ENCODE peak calls at places on chromosome 16, in eight cellular contexts. U is HFFc6, C is HFF-Myc, O is uterus, F is BJ, E is mesothelial cell of epicardium, T is chondrocyte, J is left ventricle myocardium inferior. Y is an unnamed sample.
A peak's percentile ranks its signal among the peaks of the same experiment; 100 is the strongest.

GRCh38 chr16:84239910-84240309 is at the start of gene KCNG4:
- DNase-seq in T (no peak), O (no peak), J (no peak), E (no peak), U (no peak), F (no peak), C (no peak), Y (no peak)

GRCh38 chr16:61419771-61420170 is 616.5 kb downstream of the CDH8 start:
- DNase-seq in U (no peak), J (no peak), F (no peak), O (no peak), T (no peak), C (no peak), E (no peak), Y (no peak)

GRCh38 chr16:19589771-19590302 is 34.3 kb downstream of the VPS35L start:
- DNase-seq in E (no peak), O (no peak), F (peak; percentile 58), T (no peak), J (no peak), U (peak; percentile 52), C (peak; percentile 36), Y (no peak)

GRCh38 chr16:933581-933980 is 37.2 kb downstream of the LMF1 start:
- DNase-seq in J (no peak), O (no peak), F (no peak), T (peak; percentile 85), C (no peak), U (no peak), E (no peak), Y (no peak)

GRCh38 chr16:48011888-48012658 is 143.7 kb downstream of the ABCC12 start:
- DNase-seq in F (no peak), E (no peak), O (no peak), T (no peak), U (no peak), J (no peak), C (no peak), Y (no peak)

GRCh38 chr16:10039220-10040096 is 142.8 kb downstream of the GRIN2A start:
- DNase-seq in U (no peak), J (no peak), O (no peak), C (no peak), T (no peak), E (peak; percentile 44), F (no peak), Y (peak; percentile 61)

GRCh38 chr16:51698647-51699046 is 547.6 kb upstream of the SALL1 start:
- DNase-seq in U (no peak), E (no peak), J (no peak), F (no peak), O (no peak), C (no peak), T (no peak), Y (no peak)

GRCh38 chr16:11619327-11619851 is 32.7 kb upstream of the LITAF start:
- DNase-seq in F (no peak), E (no peak), U (no peak), T (no peak), O (no peak), C (no peak), J (no peak), Y (no peak)

GRCh38 chr16:75226550-75227360 is 8.0 kb downstream of the CTRB1 start:
- DNase-seq in U (no peak), C (no peak), E (no peak), F (no peak), T (no peak), O (no peak), J (no peak), Y (no peak)

GRCh38 chr16:8907096-8907495 is 24.9 kb downstream of the LITAFD start:
- DNase-seq in F (no peak), C (no peak), U (no peak), J (no peak), E (no peak), T (no peak), O (no peak), Y (no peak)

GRCh38 chr16:8905168-8905762 is 23.1 kb downstream of the LITAFD start:
- DNase-seq in E (no peak), C (no peak), O (no peak), J (no peak), U (peak; percentile 28), F (no peak), T (no peak), Y (no peak)

GRCh38 chr16:8908779-8909468 is 26.8 kb downstream of the LITAFD start:
- DNase-seq in F (no peak), E (no peak), U (no peak), J (no peak), T (no peak), O (no peak), C (no peak), Y (no peak)

GRCh38 chr16:8904018-8904430 is 21.9 kb downstream of the LITAFD start:
- DNase-seq in U (no peak), C (no peak), E (no peak), J (no peak), O (no peak), T (peak; percentile 58), F (no peak), Y (no peak)

DNA sequence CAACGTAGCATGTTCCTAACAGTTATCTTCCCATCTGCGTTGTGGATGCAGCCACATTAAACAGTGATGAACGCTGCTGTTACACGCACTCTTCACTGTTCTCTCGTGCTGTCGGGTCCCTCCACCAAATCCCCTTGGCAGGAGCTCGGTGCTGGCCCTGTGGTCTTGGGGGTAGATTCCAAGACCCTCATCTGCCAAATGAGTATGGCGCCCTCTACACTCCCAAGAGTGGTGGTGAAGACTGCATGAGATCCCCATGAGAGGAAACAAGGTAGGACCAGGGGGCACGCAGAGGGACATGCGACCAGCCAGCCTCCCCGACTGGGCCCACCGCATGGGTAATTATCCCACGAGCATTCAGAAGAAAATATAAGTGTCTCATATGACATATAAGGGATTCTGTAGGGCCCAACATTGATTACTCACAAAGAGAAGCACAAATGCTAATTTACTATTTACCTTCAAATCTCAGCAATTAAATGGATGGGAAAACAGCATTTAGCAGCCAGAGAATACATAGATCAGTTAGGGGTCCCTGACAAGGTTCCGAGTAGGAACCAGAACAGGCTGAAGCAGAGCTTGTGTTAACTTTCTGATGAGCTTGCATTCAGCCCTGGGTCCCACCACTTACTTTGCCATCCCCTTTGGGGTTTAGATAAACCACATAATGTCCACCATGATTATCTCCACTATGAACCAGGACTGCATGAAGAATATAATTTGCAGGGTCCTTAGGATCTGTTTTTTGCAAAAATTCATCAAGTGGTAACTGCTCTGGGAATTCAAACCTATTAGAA is 23.8 kb downstream of the LITAFD start:
- DNase-seq in J (no peak), O (no peak), C (no peak), F (no peak), E (no peak), T (peak; percentile 49), U (no peak), Y (no peak)
- TF ChIP-seq CTCF in J (no peak), O (no peak), C (peak; percentile 36), F (peak; percentile 29), E (no peak), T (no peak), U (peak; percentile 37), Y (peak; percentile 22)

GRCh38 chr16:50210266-50211038 is 55.9 kb upstream of the ADCY7 start:
- DNase-seq in T (no peak), O (peak; percentile 87), F (peak; percentile 68), C (peak; percentile 80), E (peak; percentile 71), U (peak; percentile 93), J (peak; percentile 80), Y (no peak)
- TF ChIP-seq CTCF in T (peak; percentile 92), O (peak; percentile 77), F (peak; percentile 88), C (peak; percentile 77), E (peak; percentile 46), U (peak; percentile 83), J (peak; percentile 79), Y (peak; percentile 67)

GRCh38 chr16:25366078-25366477 is 108.4 kb upstream of the ZKSCAN2 start:
- DNase-seq in C (no peak), O (no peak), E (no peak), F (no peak), J (no peak), T (no peak), U (no peak), Y (no peak)
- TF ChIP-seq CTCF in C (no peak), O (no peak), E (no peak), F (no peak), J (no peak), T (no peak), U (no peak), Y (no peak)

GRCh38 chr16:56683424-56684162 is 1.3 kb downstream of the MT1X start:
- DNase-seq in E (no peak), J (no peak), T (no peak), F (no peak), C (no peak), O (no peak), U (no peak), Y (no peak)
- TF ChIP-seq CTCF in E (no peak), J (no peak), T (no peak), F (peak; percentile 11), C (no peak), O (no peak), U (no peak), Y (no peak)

GRCh38 chr16:5215911-5216310 is 118.3 kb upstream of the EEF2KMT start:
- DNase-seq in J (no peak), T (no peak), E (no peak), F (no peak), C (no peak), U (no peak), O (no peak), Y (no peak)
- TF ChIP-seq CTCF in J (no peak), T (no peak), E (no peak), F (no peak), C (no peak), U (no peak), O (no peak), Y (no peak)

GRCh38 chr16:14284930-14285541 is 213.9 kb downstream of the MRTFB start:
- DNase-seq in U (peak; percentile 61), O (no peak), T (no peak), E (no peak), J (peak; percentile 54), C (no peak), F (no peak), Y (no peak)
- TF ChIP-seq CTCF in U (peak; percentile 53), O (no peak), T (peak; percentile 83), E (no peak), J (peak; percentile 50), C (peak; percentile 45), F (peak; percentile 48), Y (peak; percentile 24)

GRCh38 chr16:79261461-79261860 is 339.1 kb downstream of the MAF start:
- DNase-seq in U (no peak), E (no peak), T (no peak), F (no peak), C (no peak), O (no peak), J (peak; percentile 57), Y (no peak)
- TF ChIP-seq CTCF in U (no peak), E (no peak), T (peak; percentile 64), F (no peak), C (no peak), O (no peak), J (peak; percentile 65), Y (peak; percentile 44)

Y was measured in D721Med.